ENCODE peak calls at places on chromosome 22, in five cellular contexts. A is A549, K is K562, Y is GM12878, D is IMR-90. Z is an unnamed sample.
A peak's percentile ranks its signal among the peaks of the same experiment; 100 is the strongest.

GRCh38 chr22:20601308-20601707 is 93.9 kb downstream of the MED15 start:
- DNase-seq in A (no peak), K (no peak), Y (no peak), D (no peak), Z (no peak)

GRCh38 chr22:49233507-49234100 is 594.1 kb downstream of the BRD1 start:
- DNase-seq in A (no peak), K (no peak), Y (no peak), D (no peak), Z (no peak)

GRCh38 chr22:48118654-48119053 is 1356.2 kb downstream of the TBC1D22A start:
- DNase-seq in A (no peak), K (no peak), Y (no peak), D (no peak), Z (no peak)

GRCh38 chr22:29163808-29164207 is 41.9 kb upstream of the EMID1 start:
- DNase-seq in A (no peak), K (no peak), Y (no peak), D (no peak), Z (no peak)

GRCh38 chr22:43293661-43294392 is 49.3 kb downstream of the SCUBE1 start:
- DNase-seq in A (peak; percentile 73), K (peak; percentile 77), Y (no peak), D (peak; percentile 60), Z (no peak)

GRCh38 chr22:41603873-41604332 is 14.3 kb upstream of the PMM1 start:
- DNase-seq in A (no peak), K (peak; percentile 52), Y (peak; percentile 91), D (no peak), Z (no peak)

GRCh38 chr22:43642807-43643206 is 169.3 kb downstream of the EFCAB6 start:
- DNase-seq in A (no peak), K (no peak), Y (no peak), D (no peak), Z (no peak)

GRCh38 chr22:41398921-41399320 is 17.2 kb downstream of the TEF start:
- DNase-seq in A (no peak), K (no peak), Y (no peak), D (no peak), Z (no peak)

GRCh38 chr22:43230983-43231723 is 44.2 kb upstream of the TTLL12 start:
- DNase-seq in A (peak; percentile 45), K (peak; percentile 73), Y (no peak), D (peak; percentile 28), Z (peak; percentile 79)

GRCh38 chr22:17665884-17666283 is 27.3 kb downstream of the BCL2L13 start:
- DNase-seq in A (no peak), K (no peak), Y (no peak), D (peak; percentile 25), Z (no peak)

GRCh38 chr22:33923660-33924246 is 3.5 kb upstream of the LARGE1 start:
- DNase-seq in A (peak; percentile 74), K (peak; percentile 24), Y (no peak), D (peak; percentile 74), Z (peak; percentile 60)

GRCh38 chr22:33923033-33923432 is 2.8 kb upstream of the LARGE1 start:
- DNase-seq in A (no peak), K (no peak), Y (no peak), D (peak; percentile 28), Z (no peak)

GRCh38 chr22:33920927-33921575 is 775 bp upstream of the LARGE1 start:
- DNase-seq in A (peak; percentile 85), K (peak; percentile 92), Y (peak; percentile 43), D (peak; percentile 94), Z (peak; percentile 96)

GRCh38 chr22:33921576-33922181 is 1.4 kb upstream of the LARGE1 start:
- DNase-seq in A (peak; percentile 17), K (no peak), Y (no peak), D (peak; percentile 60), Z (peak; percentile 84)

GRCh38 chr22:33922268-33922667 is 2.0 kb upstream of the LARGE1 start:
- DNase-seq in A (no peak), K (no peak), Y (no peak), D (peak; percentile 34), Z (no peak)
- TF ChIP-seq RCOR1 in A (no peak), K (no peak), Y (no peak), D (no peak), Z (no peak)

DNA sequence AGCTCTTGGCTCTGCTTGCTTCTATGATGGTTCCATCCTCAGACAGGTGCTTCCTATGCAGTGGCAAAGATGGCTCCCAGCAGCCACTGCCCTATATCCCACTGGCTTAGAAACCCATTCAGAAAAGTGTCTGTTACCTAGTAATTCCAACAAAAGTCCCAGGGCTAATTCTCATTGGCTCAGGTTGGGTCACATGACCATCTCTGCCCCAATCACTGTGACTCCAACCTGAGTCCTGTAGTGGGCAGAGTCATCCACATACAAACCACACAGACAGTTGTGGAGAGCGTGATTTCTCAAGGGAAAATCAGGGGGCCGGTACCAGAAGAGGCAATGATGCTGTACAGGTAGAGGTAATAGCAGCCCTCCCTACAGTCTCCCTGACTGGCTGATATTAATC is 67.5 kb downstream of the LHFPL7 start:
- DNase-seq in A (no peak), K (peak; percentile 21), Y (no peak), D (no peak), Z (no peak)
- TF ChIP-seq RCOR1 in A (no peak), K (no peak), Y (no peak), D (no peak), Z (no peak)

GRCh38 chr22:23774922-23775436 is 2.3 kb downstream of the MMP11 start:
- DNase-seq in A (peak; percentile 19), K (no peak), Y (no peak), D (peak; percentile 33), Z (no peak)
- TF ChIP-seq RCOR1 in A (no peak), K (no peak), Y (no peak), D (no peak), Z (no peak)

DNA sequence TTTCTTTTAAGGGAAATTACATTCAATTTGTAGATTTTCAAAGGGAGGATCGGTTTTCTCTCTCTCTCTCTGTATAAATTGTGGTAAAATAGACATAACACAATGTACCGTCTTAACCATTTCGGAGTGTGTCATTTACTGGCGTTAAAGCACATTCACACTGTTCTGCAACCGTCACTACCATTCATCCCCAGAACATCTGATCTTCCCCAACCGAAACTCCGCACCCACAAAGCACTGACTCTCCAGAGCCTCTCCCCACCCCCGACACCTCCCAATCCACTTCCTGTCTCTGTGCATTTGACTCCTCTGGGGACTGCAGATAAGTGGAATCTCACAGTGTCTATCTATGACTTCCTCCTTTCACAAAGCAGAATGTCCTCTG is 15.9 kb upstream of the GRAMD4 start:
- DNase-seq in A (no peak), K (peak; percentile 83), Y (peak; percentile 59), D (peak; percentile 12), Z (no peak)
- TF ChIP-seq RCOR1 in A (no peak), K (peak; percentile 88), Y (no peak), D (no peak), Z (no peak)

GRCh38 chr22:31537019-31537535 is 40.7 kb downstream of the SFI1 start:
- DNase-seq in A (no peak), K (peak; percentile 9), Y (peak; percentile 79), D (no peak), Z (no peak)
- TF ChIP-seq RCOR1 in A (no peak), K (no peak), Y (no peak), D (no peak), Z (no peak)

GRCh38 chr22:24601217-24602104 is 1.5 kb upstream of the GGT1 start:
- DNase-seq in A (peak; percentile 58), K (no peak), Y (no peak), D (no peak), Z (peak; percentile 64)
- TF ChIP-seq RCOR1 in A (no peak), K (no peak), Y (no peak), D (no peak), Z (no peak)

DNA sequence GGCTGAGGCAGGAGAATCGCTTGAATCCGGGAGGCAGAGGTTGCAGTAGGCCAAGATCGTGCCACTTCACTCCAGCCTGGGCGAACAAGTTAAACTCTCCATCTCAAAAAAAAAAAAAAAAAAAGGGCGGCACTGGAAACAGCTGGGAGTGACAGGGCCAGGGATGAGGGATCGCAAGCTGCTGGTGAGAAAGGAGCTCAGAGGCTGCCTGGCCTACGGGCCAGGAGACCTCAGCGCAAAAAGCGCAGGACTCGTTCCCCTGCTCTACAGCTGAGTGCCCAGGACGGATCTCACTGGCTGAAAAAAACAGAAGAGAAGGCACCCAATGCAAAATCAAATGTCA is 680 bp upstream of the NUP50 start:
- DNase-seq in A (peak; percentile 32), K (peak; percentile 22), Y (no peak), D (peak; percentile 54), Z (peak; percentile 57)
- TF ChIP-seq RCOR1 in A (no peak), K (no peak), Y (no peak), D (no peak), Z (no peak)

GRCh38 chr22:33577862-33578411 is 342.3 kb downstream of the LARGE1 start:
- DNase-seq in A (peak; percentile 53), K (no peak), Y (no peak), D (no peak), Z (peak; percentile 37)
- TF ChIP-seq RCOR1 in A (no peak), K (no peak), Y (no peak), D (no peak), Z (no peak)